ENCODE peak calls at places on chromosomes 3 and 15, in four cellular contexts. D, G, Z and F are unnamed samples.

GRCh38 chr3:127721536-127721935 is 48.8 kb downstream of the ABTB1 start:
- DNase-seq in D (no peak), G (no peak), Z (no peak), F (no peak)

GRCh38 chr3:114624047-114624445 is 330.2 kb downstream of the TIGIT start:
- DNase-seq in D (peak), G (peak), Z (no peak), F (no peak)

GRCh38 chr3:174639970-174640369 is 219.2 kb upstream of the NAALADL2 start:
- DNase-seq in D (no peak), G (no peak), Z (no peak), F (no peak)

GRCh38 chr15:20348900-20349773 is 192.5 kb downstream of the GOLGA6L6 start:
- DNase-seq in D (no peak), G (no peak), Z (no peak), F (peak)

GRCh38 chr15:64865126-64865997 is 23.6 kb downstream of the PLEKHO2 start:
- DNase-seq in D (no peak), G (no peak), Z (no peak), F (no peak)

GRCh38 chr15:31499236-31499952 is 172.8 kb downstream of the KLF13 start:
- DNase-seq in D (no peak), G (no peak), Z (no peak), F (no peak)

GRCh38 chr3:184584001-184584891 is 22.7 kb downstream of the EPHB3 start:
- DNase-seq in D (no peak), G (no peak), Z (no peak), F (no peak)

GRCh38 chr15:41779662-41780157 is 5.4 kb downstream of the MAPKBP1 start:
- DNase-seq in D (no peak), G (no peak), Z (no peak), F (no peak)

GRCh38 chr3:138367912-138368311 is 19.5 kb downstream of the MRAS start:
- DNase-seq in D (no peak), G (peak), Z (no peak), F (no peak)

GRCh38 chr3:177468331-177468730 is 271.0 kb upstream of the TBL1XR1 start:
- DNase-seq in D (no peak), G (peak), Z (no peak), F (no peak)

GRCh38 chr3:186283651-186284445 is 78.2 kb downstream of the DGKG start:
- DNase-seq in D (no peak), G (peak), Z (no peak), F (no peak)

GRCh38 chr3:160755776-160756304 is at the start of gene PPM1L:
- DNase-seq in D (peak), G (peak), Z (peak), F (no peak)

GRCh38 chr3:31704651-31705179 is 172.0 kb downstream of the STT3B start:
- DNase-seq in D (no peak), G (peak), Z (peak), F (peak)

GRCh38 chr3:16504242-16504641 is 9.3 kb downstream of the RFTN1 start:
- DNase-seq in D (no peak), G (peak), Z (no peak), F (no peak)

GRCh38 chr3:45706133-45706808 is 17.1 kb downstream of the SACM1L start:
- DNase-seq in D (no peak), G (no peak), Z (no peak), F (no peak)

GRCh38 chr3:82306189-82306588 is 544.7 kb upstream of the GBE1 start:
- DNase-seq in D (no peak), G (no peak), Z (no peak), F (no peak)

GRCh38 chr3:62065985-62066693 is 307.2 kb downstream of the FEZF2 start:
- DNase-seq in D (no peak), G (peak), Z (no peak), F (no peak)

GRCh38 chr15:77974098-77974414 is 103.5 kb downstream of the TBC1D2B start:
- DNase-seq in D (no peak), G (peak), Z (no peak), F (peak)

GRCh38 chr3:46368569-46368968 is 2.2 kb upstream of the CCR5 start:
- DNase-seq in D (peak), G (no peak), Z (no peak), F (no peak)

GRCh38 chr15:48823706-48824105 is 12.8 kb upstream of the CEP152 start:
- DNase-seq in D (no peak), G (no peak), Z (no peak), F (no peak)

GRCh38 chr3:193840111-193840641 is 247.2 kb downstream of the OPA1 start:
- DNase-seq in D (no peak), G (no peak), Z (no peak), F (no peak)

GRCh38 chr3:59483191-59483590 is 433.4 kb upstream of the CFAP20DC start:
- DNase-seq in D (no peak), G (no peak), Z (no peak), F (no peak)

GRCh38 chr15:70113304-70113700 is 15.6 kb upstream of the TLE3 start:
- DNase-seq in D (peak), G (no peak), Z (no peak), F (no peak)

GRCh38 chr3:154062513-154062912 is 58.7 kb upstream of the ARHGEF26 start:
- DNase-seq in D (no peak), G (no peak), Z (no peak), F (no peak)

GRCh38 chr15:63598467-63599400 is 1.5 kb downstream of the FBXL22 start:
- DNase-seq in D (no peak), G (no peak), Z (no peak), F (no peak)

GRCh38 chr15:39312984-39313383 is 267.9 kb upstream of the THBS1 start:
- DNase-seq in D (no peak), G (no peak), Z (peak), F (no peak)

GRCh38 chr3:157073810-157074209 is 86.1 kb downstream of the CCNL1 start:
- DNase-seq in D (no peak), G (peak), Z (no peak), F (no peak)

GRCh38 chr15:31302778-31303433 is 23.7 kb upstream of the KLF13 start:
- DNase-seq in D (peak), G (no peak), Z (no peak), F (no peak)

GRCh38 chr15:27866505-27867165 is 232.5 kb downstream of the OCA2 start:
- DNase-seq in D (no peak), G (no peak), Z (no peak), F (no peak)

GRCh38 chr3:138078901-138079344 is 36.5 kb downstream of the DZIP1L start:
- DNase-seq in D (no peak), G (peak), Z (peak), F (no peak)

GRCh38 chr3:35426581-35426980 is 212.7 kb upstream of the ARPP21 start:
- DNase-seq in D (no peak), G (no peak), Z (no peak), F (no peak)

GRCh38 chr3:127196002-127196401 is 3.1 kb downstream of the PRR23E start:
- DNase-seq in D (no peak), G (no peak), Z (no peak), F (no peak)

GRCh38 chr3:191762323-191762960 is 301.5 kb downstream of the PYDC2 start:
- DNase-seq in D (no peak), G (no peak), Z (no peak), F (no peak)

GRCh38 chr15:63203451-63204090 is 14.2 kb downstream of the RAB8B start:
- DNase-seq in D (no peak), G (peak), Z (no peak), F (no peak)

GRCh38 chr3:57382933-57383332 is 90.4 kb upstream of the ASB14 start:
- DNase-seq in D (no peak), G (peak), Z (no peak), F (no peak)

GRCh38 chr15:75661041-75661778 is 13.5 kb downstream of the SNX33 start:
- DNase-seq in D (peak), G (peak), Z (no peak), F (peak)
- TF ChIP-seq POLR2A in D (no peak), G (peak), Z (no peak), F (no peak)

DNA sequence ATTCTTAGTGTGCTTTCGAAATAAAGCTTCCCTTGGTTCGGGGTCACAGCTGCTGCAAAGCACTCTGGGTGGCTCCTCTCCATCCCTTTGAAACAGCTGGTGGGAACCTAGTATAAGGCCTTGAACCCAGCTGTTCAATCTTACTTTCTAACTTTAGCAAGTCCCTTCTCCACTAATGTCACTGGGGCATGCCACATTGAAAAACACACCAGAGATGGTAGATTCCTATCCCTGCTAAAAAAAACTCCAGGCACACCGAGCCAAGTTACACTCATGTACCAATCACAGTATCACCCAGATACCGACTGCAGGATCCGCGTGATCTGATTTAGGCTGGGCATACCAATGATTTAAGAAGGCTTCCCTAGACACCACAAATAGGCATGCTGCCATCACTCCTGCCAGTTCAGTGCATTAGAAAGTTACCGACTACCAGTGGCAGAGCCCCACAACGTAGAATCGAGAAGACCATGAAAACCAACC is 65.0 kb downstream of the WWTR1 start:
- DNase-seq in D (no peak), G (no peak), Z (no peak), F (no peak)
- TF ChIP-seq POLR2A in D (no peak), G (no peak), Z (no peak), F (no peak)

DNA sequence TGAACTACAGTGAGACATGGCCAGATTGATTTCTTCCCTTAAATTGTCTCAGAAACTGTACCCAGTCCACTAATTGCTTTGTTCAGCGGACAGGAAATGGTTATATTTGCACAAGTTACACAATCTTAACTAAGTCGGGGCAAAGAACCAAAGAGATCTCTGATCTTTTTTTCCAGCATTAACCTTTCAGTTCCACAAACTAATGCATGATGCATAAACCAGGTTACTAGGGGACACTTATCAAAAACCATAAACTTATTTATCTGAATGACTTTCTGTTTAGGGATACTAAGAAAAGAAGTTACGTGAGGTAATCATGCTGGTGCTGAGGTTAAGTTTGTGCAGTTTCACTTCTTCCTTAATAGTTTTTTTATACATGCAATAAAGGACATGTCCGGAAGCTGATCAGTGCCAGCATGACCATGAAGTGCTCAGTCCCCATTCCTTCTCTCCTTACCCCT is 22.4 kb downstream of the FNDC3B start:
- DNase-seq in D (no peak), G (peak), Z (no peak), F (no peak)
- TF ChIP-seq POLR2A in D (no peak), G (no peak), Z (no peak), F (no peak)

GRCh38 chr15:72785452-72786243 is 2.1 kb upstream of the ADPGK start:
- DNase-seq in D (no peak), G (peak), Z (no peak), F (no peak)

GRCh38 chr15:72782993-72783562 is 480 bp downstream of the ADPGK start:
- DNase-seq in D (peak), G (peak), Z (no peak), F (peak)

GRCh38 chr15:72784233-72784876 is 797 bp upstream of the ADPGK start:
- DNase-seq in D (no peak), G (peak), Z (peak), F (no peak)

GRCh38 chr15:72782274-72782992 is 1.1 kb downstream of the ADPGK start:
- DNase-seq in D (no peak), G (no peak), Z (no peak), F (no peak)

DNA sequence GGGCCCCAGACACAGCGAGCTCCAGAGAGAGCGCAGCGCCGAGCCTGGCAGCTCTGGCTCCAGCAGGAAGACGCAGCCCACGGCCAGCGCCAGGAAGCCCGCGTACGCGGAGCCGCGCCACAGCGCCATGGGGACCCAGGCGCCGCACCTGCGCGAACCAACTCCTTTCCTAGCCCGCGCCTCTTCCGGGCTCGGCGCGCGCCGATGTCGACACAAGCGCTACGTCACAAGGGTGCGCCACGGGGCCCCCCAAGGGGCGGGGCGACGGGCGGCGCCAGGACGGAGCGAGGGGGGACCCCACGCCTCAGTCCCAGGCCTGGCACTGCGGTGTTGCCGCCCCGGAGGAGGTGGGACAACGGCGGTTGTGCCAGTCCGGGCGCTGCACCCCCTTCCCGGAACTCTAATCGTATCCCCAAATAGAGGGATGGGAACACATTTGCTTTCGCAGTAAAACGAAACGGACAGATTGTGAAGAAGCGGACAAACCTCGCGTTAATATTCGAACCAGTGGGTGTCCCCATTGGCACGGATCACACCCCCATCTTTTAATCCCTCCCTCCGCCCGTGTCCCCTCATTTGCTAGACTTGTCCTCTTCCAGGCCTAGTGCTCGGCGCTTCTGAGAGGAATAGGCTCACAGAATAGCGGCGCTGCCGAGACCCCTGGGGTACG is at the start of gene ADPGK:
- DNase-seq in D (peak), G (peak), Z (peak), F (peak)
- TF ChIP-seq POLR2A in D (no peak), G (peak), Z (peak), F (peak)

GRCh38 chr3:122680381-122681293 is at the start of gene PARP14:
- DNase-seq in D (peak), G (peak), Z (no peak), F (peak)
- TF ChIP-seq POLR2A in D (no peak), G (peak), Z (no peak), F (no peak)

GRCh38 chr3:7950890-7951289 is 550.7 kb upstream of the LMCD1 start:
- DNase-seq in D (no peak), G (no peak), Z (no peak), F (no peak)
- TF ChIP-seq POLR2A in D (no peak), G (no peak), Z (no peak), F (no peak)